ENCODE peak calls at places on chromosome 15, in six cellular contexts. One of them, this sample, is unnamed. For H3K4me1, the result is how much of the 10 kb centered on the place peaks cover.

GRCh38 chr15:89172921-89173320 is 48.5 kb downstream of the RLBP1 start:
- DNase-seq in H9: no peak
- DNase-seq in IMR-90: no peak
- DNase-seq in neuronal stem cell: no peak
- DNase-seq in H1: no peak
- DNase-seq in trophoblast cell: no peak
- DNase-seq in this sample: no peak

GRCh38 chr15:29331669-29332068 is 62.0 kb upstream of the NSMCE3 start:
- DNase-seq in H9: no peak
- DNase-seq in IMR-90: no peak
- DNase-seq in neuronal stem cell: no peak
- DNase-seq in H1: no peak
- DNase-seq in trophoblast cell: no peak
- DNase-seq in this sample: no peak

GRCh38 chr15:93803406-93803805 is 428.0 kb upstream of the MCTP2 start:
- DNase-seq in H9: no peak
- DNase-seq in IMR-90: no peak
- DNase-seq in neuronal stem cell: no peak
- DNase-seq in H1: no peak
- DNase-seq in trophoblast cell: no peak
- DNase-seq in this sample: no peak

GRCh38 chr15:101124731-101125558 is 126.9 kb downstream of the CHSY1 start:
- DNase-seq in H9: no peak
- DNase-seq in IMR-90: peak
- DNase-seq in neuronal stem cell: no peak
- DNase-seq in H1: no peak
- DNase-seq in trophoblast cell: peak
- DNase-seq in this sample: peak

GRCh38 chr15:29465196-29465595 is 195.6 kb upstream of the NSMCE3 start:
- DNase-seq in H9: no peak
- DNase-seq in IMR-90: no peak
- DNase-seq in neuronal stem cell: no peak
- DNase-seq in H1: no peak
- DNase-seq in trophoblast cell: no peak
- DNase-seq in this sample: no peak

GRCh38 chr15:92533298-92533697 is 122.3 kb downstream of the FAM174B start:
- DNase-seq in H9: no peak
- DNase-seq in IMR-90: no peak
- DNase-seq in neuronal stem cell: no peak
- DNase-seq in H1: no peak
- DNase-seq in trophoblast cell: no peak
- DNase-seq in this sample: no peak

GRCh38 chr15:76994971-76995945 is at the start of gene PSTPIP1:
- DNase-seq in H9: no peak
- DNase-seq in IMR-90: no peak
- DNase-seq in neuronal stem cell: no peak
- DNase-seq in H1: no peak
- DNase-seq in trophoblast cell: no peak
- DNase-seq in this sample: no peak

GRCh38 chr15:62071711-62072308 is 5.0 kb downstream of the C2CD4A start:
- DNase-seq in H9: no peak
- DNase-seq in IMR-90: peak
- DNase-seq in neuronal stem cell: no peak
- DNase-seq in H1: no peak
- DNase-seq in trophoblast cell: no peak
- DNase-seq in this sample: peak

GRCh38 chr15:74411686-74412085 is 22.1 kb downstream of the SEMA7A start:
- DNase-seq in H9: no peak
- DNase-seq in IMR-90: no peak
- DNase-seq in neuronal stem cell: no peak
- DNase-seq in H1: no peak
- DNase-seq in trophoblast cell: no peak
- DNase-seq in this sample: no peak

GRCh38 chr15:54659668-54660067 is 537.1 kb downstream of the RSL24D1 start:
- DNase-seq in H9: no peak
- DNase-seq in IMR-90: no peak
- DNase-seq in neuronal stem cell: no peak
- DNase-seq in H1: no peak
- DNase-seq in trophoblast cell: no peak
- DNase-seq in this sample: no peak

GRCh38 chr15:26372712-26373111 is 400.2 kb downstream of the GABRB3 start:
- DNase-seq in H9: no peak
- DNase-seq in IMR-90: no peak
- DNase-seq in neuronal stem cell: peak
- DNase-seq in H1: no peak
- DNase-seq in trophoblast cell: no peak
- DNase-seq in this sample: no peak

GRCh38 chr15:60782316-60782715 is 303.4 kb upstream of the ICE2 start:
- DNase-seq in H9: no peak
- DNase-seq in IMR-90: no peak
- DNase-seq in neuronal stem cell: no peak
- DNase-seq in H1: no peak
- DNase-seq in trophoblast cell: no peak
- DNase-seq in this sample: no peak

GRCh38 chr15:60021589-60022378 is 17.7 kb downstream of the FOXB1 start:
- DNase-seq in H9: no peak
- DNase-seq in IMR-90: no peak
- DNase-seq in neuronal stem cell: no peak
- DNase-seq in H1: no peak
- DNase-seq in trophoblast cell: no peak
- DNase-seq in this sample: no peak

GRCh38 chr15:89823836-89824606 is 9.4 kb upstream of the ANPEP start:
- DNase-seq in H9: no peak
- DNase-seq in IMR-90: no peak
- DNase-seq in neuronal stem cell: no peak
- DNase-seq in H1: no peak
- DNase-seq in trophoblast cell: no peak
- DNase-seq in this sample: no peak

GRCh38 chr15:101288905-101289513 is 6.0 kb downstream of the SNRPA1 start:
- DNase-seq in H9: no peak
- DNase-seq in IMR-90: peak
- DNase-seq in neuronal stem cell: no peak
- DNase-seq in H1: no peak
- DNase-seq in trophoblast cell: no peak
- DNase-seq in this sample: peak

GRCh38 chr15:90305932-90306331 is 40.5 kb downstream of the NGRN start:
- DNase-seq in H9: no peak
- DNase-seq in IMR-90: no peak
- DNase-seq in neuronal stem cell: no peak
- DNase-seq in H1: no peak
- DNase-seq in trophoblast cell: no peak
- DNase-seq in this sample: peak

GRCh38 chr15:45958924-45959323 is 324.1 kb downstream of the SQOR start:
- DNase-seq in H9: no peak
- DNase-seq in IMR-90: no peak
- DNase-seq in neuronal stem cell: no peak
- DNase-seq in H1: no peak
- DNase-seq in trophoblast cell: no peak
- DNase-seq in this sample: no peak

GRCh38 chr15:57668074-57668473 is 38.4 kb upstream of the POLR2M start:
- DNase-seq in H9: no peak
- DNase-seq in IMR-90: no peak
- DNase-seq in neuronal stem cell: no peak
- DNase-seq in H1: no peak
- DNase-seq in trophoblast cell: no peak
- DNase-seq in this sample: no peak

GRCh38 chr15:80403712-80404056 is 498 bp upstream of the ARNT2 start:
- DNase-seq in H9: peak
- DNase-seq in IMR-90: no peak
- DNase-seq in neuronal stem cell: peak
- DNase-seq in H1: peak
- DNase-seq in trophoblast cell: no peak
- DNase-seq in this sample: no peak

DNA sequence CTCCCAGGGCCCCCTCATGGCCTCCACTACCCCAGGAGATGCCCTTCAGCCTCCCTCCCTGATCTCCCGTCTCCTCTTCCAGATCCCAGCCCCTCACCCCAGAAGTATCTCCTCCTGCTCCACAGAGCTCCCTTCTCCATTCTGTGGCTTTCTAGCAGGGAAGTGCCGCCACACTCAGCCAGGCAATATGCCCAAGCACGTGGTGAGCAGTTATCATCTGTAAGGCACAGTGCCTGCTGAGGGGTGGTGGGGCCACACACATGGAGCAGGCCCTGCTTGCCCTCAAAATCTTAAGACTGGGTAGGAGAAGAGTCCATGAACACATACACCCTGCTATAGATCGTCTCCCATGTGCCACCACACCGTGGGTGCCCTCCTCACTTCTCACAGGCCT is 2.4 kb upstream of the PHGR1 start:
- DNase-seq in H9: no peak
- DNase-seq in IMR-90: no peak
- DNase-seq in neuronal stem cell: no peak
- DNase-seq in H1: no peak
- DNase-seq in trophoblast cell: no peak
- DNase-seq in this sample: no peak
- H3K4me1 ChIP-seq in H9: under half
- H3K4me1 ChIP-seq in IMR-90: under half
- H3K4me1 ChIP-seq in neuronal stem cell: under half
- H3K4me1 ChIP-seq in H1: under half
- H3K4me1 ChIP-seq in trophoblast cell: under half
- H3K4me1 ChIP-seq in this sample: under half

DNA sequence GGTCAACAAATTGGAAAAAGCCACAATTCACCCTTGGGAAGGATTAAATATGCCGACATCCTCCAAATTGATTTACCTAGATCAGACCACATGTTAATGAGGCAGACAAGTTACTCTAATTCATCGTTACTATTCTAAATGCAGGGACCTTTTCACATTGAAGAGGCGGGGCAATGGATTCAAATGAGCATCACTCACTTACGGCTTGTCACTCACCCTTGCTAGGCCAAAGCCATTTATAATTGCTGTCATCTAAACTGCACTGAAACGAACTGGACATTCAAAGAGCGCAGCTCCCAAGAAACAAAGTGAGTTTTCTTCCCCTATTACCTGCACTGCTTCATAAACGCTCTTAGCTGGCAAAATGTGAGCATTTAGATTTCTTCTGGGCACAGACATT is 313.9 kb downstream of the WDR72 start:
- DNase-seq in H9: no peak
- DNase-seq in IMR-90: no peak
- DNase-seq in neuronal stem cell: no peak
- DNase-seq in H1: no peak
- DNase-seq in trophoblast cell: no peak
- DNase-seq in this sample: no peak
- H4K91ac ChIP-seq in H9: no peak
- H4K91ac ChIP-seq in IMR-90: no peak
- H4K91ac ChIP-seq in neuronal stem cell: no peak
- H4K91ac ChIP-seq in H1: no peak
- H4K91ac ChIP-seq in trophoblast cell: no peak
- H4K91ac ChIP-seq in this sample: no peak

DNA sequence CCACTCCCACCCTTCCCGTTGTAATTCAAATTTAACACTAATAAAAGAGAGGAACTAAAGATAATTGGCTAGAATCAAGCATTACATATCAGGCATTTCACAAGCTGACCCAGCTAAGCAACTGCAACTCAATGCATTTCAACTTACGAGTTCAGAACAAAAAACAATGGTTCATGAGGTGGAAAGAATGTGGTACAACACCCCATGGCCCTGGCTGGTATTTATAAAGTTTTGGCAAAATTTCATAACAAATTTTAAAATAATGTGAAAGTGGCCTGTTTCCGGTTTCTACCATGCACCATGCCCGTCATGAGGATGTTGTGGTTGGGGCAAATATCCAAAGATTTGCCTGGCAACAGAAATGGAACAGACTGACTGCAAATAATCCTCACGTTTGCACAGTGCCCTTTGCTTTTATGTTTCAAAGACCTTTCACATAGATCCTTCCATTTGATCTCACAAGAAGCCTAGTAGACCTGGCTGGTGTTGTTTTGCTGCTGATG is 455.3 kb upstream of the NR2F2 start:
- DNase-seq in H9: no peak
- DNase-seq in IMR-90: no peak
- DNase-seq in neuronal stem cell: no peak
- DNase-seq in H1: no peak
- DNase-seq in trophoblast cell: peak
- DNase-seq in this sample: no peak
- H3K4me1 ChIP-seq in H9: under half
- H3K4me1 ChIP-seq in IMR-90: under half
- H3K4me1 ChIP-seq in neuronal stem cell: under half
- H3K4me1 ChIP-seq in H1: under half
- H3K4me1 ChIP-seq in trophoblast cell: under half
- H3K4me1 ChIP-seq in this sample: under half

GRCh38 chr15:84001037-84001436 is 234.5 kb upstream of the GOLGA6L4 start:
- DNase-seq in H9: no peak
- DNase-seq in IMR-90: no peak
- DNase-seq in neuronal stem cell: no peak
- DNase-seq in H1: no peak
- DNase-seq in trophoblast cell: no peak
- DNase-seq in this sample: no peak
- H4K91ac ChIP-seq in H9: no peak
- H4K91ac ChIP-seq in IMR-90: no peak
- H4K91ac ChIP-seq in neuronal stem cell: no peak
- H4K91ac ChIP-seq in H1: no peak
- H4K91ac ChIP-seq in trophoblast cell: no peak
- H4K91ac ChIP-seq in this sample: no peak

GRCh38 chr15:96267463-96267862 is 63.0 kb upstream of the NR2F2 start:
- DNase-seq in H9: no peak
- DNase-seq in IMR-90: no peak
- DNase-seq in neuronal stem cell: no peak
- DNase-seq in H1: no peak
- DNase-seq in trophoblast cell: no peak
- DNase-seq in this sample: no peak
- H3K4me1 ChIP-seq in H9: under half
- H3K4me1 ChIP-seq in IMR-90: under half
- H3K4me1 ChIP-seq in neuronal stem cell: under half
- H3K4me1 ChIP-seq in H1: under half
- H3K4me1 ChIP-seq in trophoblast cell: under half
- H3K4me1 ChIP-seq in this sample: under half

DNA sequence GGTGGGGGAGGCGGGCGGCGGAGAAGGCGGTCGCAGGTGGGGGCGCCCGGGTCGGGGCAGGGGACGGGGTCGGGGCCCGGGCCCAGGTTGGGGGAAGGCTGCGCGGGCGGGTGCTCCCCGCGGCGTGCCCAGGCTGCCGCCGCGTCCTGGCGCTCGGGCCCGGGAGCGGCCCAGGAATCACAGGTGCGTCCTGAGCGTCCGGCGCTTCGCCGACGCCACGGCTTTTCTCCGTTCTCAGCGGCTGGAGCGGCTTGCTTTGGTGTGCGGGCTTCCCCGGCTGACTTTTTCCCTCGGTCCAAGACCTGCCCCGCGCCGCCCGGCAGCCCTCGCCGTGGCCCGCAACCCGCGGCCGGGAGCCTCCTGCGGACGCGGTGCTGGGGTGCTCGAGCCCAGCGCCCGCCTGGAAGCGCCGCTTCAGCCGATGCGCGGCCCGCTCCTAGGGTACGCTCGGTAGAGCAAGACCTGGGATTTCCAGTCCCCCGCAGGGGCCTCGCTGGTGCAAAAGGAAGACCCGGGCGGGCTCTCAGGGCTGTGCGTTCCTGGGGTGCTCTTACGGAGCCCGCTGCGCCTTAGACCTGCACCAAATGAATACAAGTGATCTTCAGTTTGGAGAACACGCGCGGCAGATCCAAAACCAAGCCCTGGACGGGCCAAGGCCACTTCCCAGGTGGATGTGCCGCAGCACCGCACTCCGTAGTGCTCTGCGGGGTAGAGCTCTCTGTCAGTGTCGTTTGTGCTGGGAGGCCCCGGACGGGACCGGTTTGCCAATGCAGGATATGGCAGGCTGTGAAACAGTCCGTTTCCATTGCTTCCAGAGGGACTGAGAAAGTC is 639 bp downstream of the NIPA1 start:
- DNase-seq in H9: peak
- DNase-seq in IMR-90: no peak
- DNase-seq in neuronal stem cell: peak
- DNase-seq in H1: peak
- DNase-seq in trophoblast cell: peak
- DNase-seq in this sample: peak
- H4K91ac ChIP-seq in H9: no peak
- H4K91ac ChIP-seq in IMR-90: no peak
- H4K91ac ChIP-seq in neuronal stem cell: no peak
- H4K91ac ChIP-seq in H1: peak
- H4K91ac ChIP-seq in trophoblast cell: peak
- H4K91ac ChIP-seq in this sample: no peak

This sample was measured in mesenchymal stem cell.